ENCODE peak calls at places on chromosomes 11 and 22, in eight cellular contexts. M, S, Z, A, V, R, F and L are unnamed samples.

GRCh38 chr11:33582636-33583325 is 117.8 kb downstream of the C11orf91 start:
- DNase-seq in M (no peak), S (no peak), Z (no peak), A (no peak), V (no peak), R (no peak), F (no peak), L (no peak)

GRCh38 chr22:49962012-49962750 is 1.6 kb downstream of the PIM3 start:
- DNase-seq in M (peak; percentile 85), S (no peak), Z (peak; percentile 67), A (peak; percentile 87), V (no peak), R (peak; percentile 77), F (peak; percentile 84), L (peak; percentile 96)

GRCh38 chr22:24190159-24190540 is 8.9 kb downstream of the SUSD2 start:
- DNase-seq in M (no peak), S (no peak), Z (no peak), A (no peak), V (no peak), R (no peak), F (no peak), L (no peak)

GRCh38 chr11:80214413-80214812 is 773.6 kb upstream of the TENM4 start:
- DNase-seq in M (no peak), S (no peak), Z (no peak), A (no peak), V (no peak), R (no peak), F (no peak), L (no peak)

GRCh38 chr11:17906436-17906835 is 106.4 kb downstream of the SERGEF start:
- DNase-seq in M (peak; percentile 20), S (no peak), Z (peak; percentile 40), A (no peak), V (no peak), R (peak; percentile 73), F (peak; percentile 5), L (no peak)

GRCh38 chr11:35559949-35560348 is 34.5 kb upstream of the PAMR1 start:
- DNase-seq in M (no peak), S (no peak), Z (no peak), A (no peak), V (no peak), R (no peak), F (no peak), L (no peak)

GRCh38 chr11:96143016-96143670 is 199.9 kb downstream of the MAML2 start:
- DNase-seq in M (no peak), S (no peak), Z (no peak), A (no peak), V (no peak), R (no peak), F (no peak), L (peak; percentile 56)

GRCh38 chr22:45577746-45578523 is 75.3 kb downstream of the FBLN1 start:
- DNase-seq in M (peak; percentile 89), S (peak; percentile 68), Z (peak; percentile 69), A (peak; percentile 64), V (peak; percentile 12), R (peak; percentile 97), F (peak; percentile 96), L (peak; percentile 71)

GRCh38 chr11:92304271-92304670 is 79.7 kb downstream of the FAT3 start:
- DNase-seq in M (no peak), S (no peak), Z (no peak), A (no peak), V (no peak), R (no peak), F (no peak), L (no peak)

GRCh38 chr11:73271936-73272679 is at the start of gene P2RY6:
- DNase-seq in M (peak; percentile 93), S (no peak), Z (peak; percentile 33), A (peak; percentile 75), V (no peak), R (no peak), F (peak; percentile 98), L (no peak)

GRCh38 chr11:82811369-82811768 is 77.7 kb upstream of the FAM181B start:
- DNase-seq in M (no peak), S (no peak), Z (no peak), A (no peak), V (no peak), R (no peak), F (no peak), L (no peak)

GRCh38 chr22:17098379-17098819 is 13.6 kb downstream of the IL17RA start:
- DNase-seq in M (no peak), S (no peak), Z (peak; percentile 34), A (no peak), V (no peak), R (no peak), F (peak; percentile 99), L (no peak)

GRCh38 chr22:27724706-27725105 is 76.8 kb downstream of the MN1 start:
- DNase-seq in M (no peak), S (no peak), Z (no peak), A (no peak), V (no peak), R (no peak), F (no peak), L (no peak)

GRCh38 chr22:32480238-32480637 is 5.6 kb downstream of the FBXO7 start:
- DNase-seq in M (no peak), S (no peak), Z (no peak), A (no peak), V (no peak), R (no peak), F (no peak), L (no peak)

GRCh38 chr11:1559103-1559951 is 12.7 kb downstream of the DUSP8 start:
- DNase-seq in M (peak; percentile 65), S (no peak), Z (no peak), A (no peak), V (no peak), R (peak; percentile 80), F (no peak), L (no peak)

GRCh38 chr22:32706149-32706548 is 95.4 kb upstream of the TIMP3 start:
- DNase-seq in M (peak; percentile 10), S (no peak), Z (no peak), A (no peak), V (no peak), R (no peak), F (no peak), L (no peak)

GRCh38 chr11:122007611-122008071 is 108.4 kb downstream of the BLID start:
- DNase-seq in M (no peak), S (no peak), Z (no peak), A (no peak), V (no peak), R (no peak), F (no peak), L (no peak)

GRCh38 chr11:12433571-12434061 is 56.2 kb downstream of the PARVA start:
- DNase-seq in M (no peak), S (no peak), Z (no peak), A (no peak), V (no peak), R (no peak), F (no peak), L (peak; percentile 24)

GRCh38 chr11:45964911-45965389 is 42.5 kb downstream of the LARGE2 start:
- DNase-seq in M (peak; percentile 75), S (peak; percentile 49), Z (peak; percentile 84), A (peak; percentile 54), V (peak; percentile 38), R (peak; percentile 70), F (peak; percentile 80), L (peak; percentile 86)

GRCh38 chr11:76243157-76243556 is 36.9 kb upstream of the WNT11 start:
- DNase-seq in M (no peak), S (no peak), Z (no peak), A (no peak), V (no peak), R (peak; percentile 71), F (no peak), L (no peak)

GRCh38 chr11:124115782-124116616 is 749 bp downstream of the VWA5A start:
- DNase-seq in M (no peak), S (no peak), Z (no peak), A (no peak), V (no peak), R (peak; percentile 53), F (no peak), L (no peak)

GRCh38 chr11:61972796-61973602 is 5.6 kb upstream of the FTH1 start:
- DNase-seq in M (peak; percentile 79), S (no peak), Z (no peak), A (peak; percentile 95), V (no peak), R (no peak), F (no peak), L (peak; percentile 76)

GRCh38 chr22:45690008-45690407 is 18.4 kb downstream of the ATXN10 start:
- DNase-seq in M (no peak), S (no peak), Z (no peak), A (no peak), V (no peak), R (no peak), F (no peak), L (no peak)

GRCh38 chr22:47057916-47058585 is 295.6 kb downstream of the TBC1D22A start:
- DNase-seq in M (no peak), S (no peak), Z (no peak), A (no peak), V (no peak), R (no peak), F (no peak), L (no peak)

GRCh38 chr11:35029979-35030378 is 109.0 kb upstream of the CD44 start:
- DNase-seq in M (peak; percentile 65), S (no peak), Z (peak; percentile 47), A (no peak), V (peak; percentile 81), R (no peak), F (peak; percentile 75), L (no peak)

DNA sequence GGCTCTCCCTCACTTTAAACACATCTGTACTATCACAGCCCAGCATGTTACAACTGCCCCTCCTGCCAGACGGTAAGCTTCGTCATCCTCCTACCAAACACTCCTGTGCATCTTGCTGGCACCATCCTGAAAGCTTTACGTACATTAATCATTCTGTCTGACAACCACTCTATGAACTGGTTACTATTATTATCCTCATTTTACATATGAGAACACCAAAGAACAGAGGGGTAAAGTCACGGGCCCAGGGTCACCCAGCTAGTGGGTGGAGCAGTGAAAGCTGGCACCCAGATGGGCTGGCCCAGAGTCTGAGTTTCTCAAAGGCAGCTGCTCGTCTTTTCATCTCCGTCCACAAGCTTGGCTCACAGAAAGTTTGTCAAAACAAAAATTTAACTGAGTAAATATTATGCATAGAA is 9.6 kb downstream of the PLA2G6 start:
- DNase-seq in M (no peak), S (no peak), Z (no peak), A (no peak), V (no peak), R (no peak), F (no peak), L (peak; percentile 78)
- TF ChIP-seq POLR2A in M (no peak), S (no peak), Z (no peak), A (no peak), V (no peak), R (no peak), F (no peak), L (no peak)

GRCh38 chr22:29056472-29056871 is 5.2 kb downstream of the C22orf31 start:
- DNase-seq in M (no peak), S (no peak), Z (no peak), A (no peak), V (no peak), R (no peak), F (no peak), L (no peak)
- TF ChIP-seq MAX in M (no peak), S (no peak), Z (no peak), A (no peak), V (no peak), R (no peak), F (no peak), L (no peak)

GRCh38 chr22:35134637-35135036 is 68.7 kb downstream of the ISX start:
- DNase-seq in M (no peak), S (no peak), Z (peak; percentile 54), A (no peak), V (no peak), R (no peak), F (no peak), L (no peak)
- TF ChIP-seq POLR2A in M (no peak), S (no peak), Z (no peak), A (no peak), V (no peak), R (no peak), F (no peak), L (no peak)

GRCh38 chr11:59172345-59173079 is 580 bp downstream of the DTX4 start:
- DNase-seq in M (no peak), S (no peak), Z (peak; percentile 37), A (peak; percentile 10), V (peak; percentile 60), R (peak; percentile 72), F (peak; percentile 14), L (no peak)
- TF ChIP-seq MAX in M (no peak), S (no peak), Z (no peak), A (no peak), V (peak; percentile 30), R (no peak), F (no peak), L (no peak)